ENCODE peak calls at places on chromosomes 1 and 21, in five cellular contexts. B is H9, W is H1, R is mesenchymal stem cell, K is trophoblast cell. Y is an unnamed sample.

GRCh38 chr1:109263234-109263596 is 13.9 kb downstream of the CELSR2 start:
- DNase-seq in K (no peak), R (no peak), W (no peak), B (peak; percentile 65), Y (no peak)

GRCh38 chr1:211928993-211929637 is 98.6 kb upstream of the LPGAT1 start:
- DNase-seq in K (no peak), W (no peak), R (peak; percentile 31), B (no peak), Y (no peak)

GRCh38 chr1:205766038-205766437 is 9.2 kb downstream of the RAB29 start:
- DNase-seq in B (no peak), R (peak; percentile 28), W (no peak), K (no peak), Y (no peak)

GRCh38 chr1:40628903-40629292 is 36.6 kb downstream of the RIMS3 start:
- DNase-seq in W (no peak), K (peak; percentile 65), B (no peak), R (no peak), Y (no peak)

GRCh38 chr1:240854367-240854766 is 242.4 kb upstream of the GREM2 start:
- DNase-seq in W (no peak), B (no peak), K (no peak), R (no peak), Y (no peak)

GRCh38 chr1:90381598-90381997 is 335.5 kb downstream of the BARHL2 start:
- DNase-seq in K (no peak), B (no peak), W (no peak), R (no peak), Y (no peak)

GRCh38 chr1:208985231-208985630 is 598.3 kb upstream of the CAMK1G start:
- DNase-seq in R (no peak), B (no peak), W (no peak), K (no peak), Y (no peak)

GRCh38 chr1:20199410-20199809 is 13.1 kb upstream of the PLA2G2C start:
- DNase-seq in R (no peak), K (no peak), W (no peak), B (no peak), Y (no peak)

GRCh38 chr1:178011101-178011828 is 41.4 kb upstream of the SEC16B start:
- DNase-seq in W (no peak), B (no peak), K (peak; percentile 42), R (peak; percentile 31), Y (no peak)

GRCh38 chr1:81231729-81232038 is 569.0 kb upstream of the ADGRL2 start:
- DNase-seq in B (no peak), K (no peak), W (no peak), R (peak; percentile 8), Y (no peak)

GRCh38 chr1:182779530-182779929 is 10.0 kb upstream of the NPL start:
- DNase-seq in R (no peak), K (peak; percentile 58), B (no peak), W (no peak), Y (no peak)

GRCh38 chr1:29465755-29466154 is 229.4 kb downstream of the PTPRU start:
- DNase-seq in R (peak; percentile 7), K (no peak), W (no peak), B (no peak), Y (no peak)

GRCh38 chr1:116402333-116402732 is 29.3 kb downstream of the ATP1A1 start:
- DNase-seq in K (no peak), W (no peak), B (no peak), R (no peak), Y (no peak)
- H4K91ac ChIP-seq in K (no peak overlapping the region), W (no peak overlapping the region), B (no peak overlapping the region), R (no peak overlapping the region), Y (no peak overlapping the region)

DNA sequence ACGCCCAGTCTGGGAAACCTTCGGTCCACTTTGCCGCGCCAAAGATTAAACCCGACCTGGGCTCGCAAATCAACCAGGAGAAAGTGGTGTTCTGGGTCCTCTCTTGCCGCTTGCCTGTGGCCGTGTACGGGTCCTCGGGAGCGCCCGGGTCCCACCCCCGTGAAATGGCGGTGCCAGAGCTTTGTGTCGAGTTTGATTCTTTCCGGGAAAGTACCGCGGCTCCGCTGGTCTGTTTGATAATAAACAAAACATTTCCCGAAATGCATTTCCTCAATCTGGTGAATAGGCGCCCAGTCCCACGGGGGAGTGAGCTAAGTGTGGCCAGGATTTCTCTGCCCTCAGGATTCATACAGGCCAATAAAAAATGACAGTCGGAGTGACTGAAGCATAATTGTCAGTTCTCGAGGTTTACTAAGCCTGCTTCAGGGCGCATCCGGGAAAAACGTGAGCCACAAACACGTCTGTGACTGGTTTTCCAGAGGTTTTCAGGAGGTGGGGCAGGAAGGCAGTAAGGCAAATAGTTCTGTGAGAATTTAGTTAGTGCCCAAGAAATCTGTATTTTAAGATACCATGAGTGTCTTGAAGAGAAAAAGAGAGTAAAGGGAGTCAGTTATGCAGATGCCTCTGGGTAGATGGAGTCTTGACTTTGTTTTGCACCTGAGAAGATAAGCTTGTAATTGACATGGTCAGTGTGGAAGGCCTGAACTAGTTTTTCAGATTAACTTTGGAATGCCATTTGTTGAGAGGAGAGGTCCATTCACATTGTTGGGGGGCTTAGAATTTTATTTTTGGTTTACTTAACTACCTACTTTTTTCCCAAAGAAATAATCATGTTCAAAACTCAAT is 675 bp downstream of the IFNAR1 start:
- DNase-seq in K (peak; percentile 77), B (no peak), R (peak; percentile 89), W (no peak), Y (peak; percentile 5)
- H2BK12ac ChIP-seq in K (no peak overlapping the region), B (no peak overlapping the region), R (peak overlapping the region; percentile 97), W (peak overlapping the region; percentile 75), Y (peak overlapping the region; percentile 58)

DNA sequence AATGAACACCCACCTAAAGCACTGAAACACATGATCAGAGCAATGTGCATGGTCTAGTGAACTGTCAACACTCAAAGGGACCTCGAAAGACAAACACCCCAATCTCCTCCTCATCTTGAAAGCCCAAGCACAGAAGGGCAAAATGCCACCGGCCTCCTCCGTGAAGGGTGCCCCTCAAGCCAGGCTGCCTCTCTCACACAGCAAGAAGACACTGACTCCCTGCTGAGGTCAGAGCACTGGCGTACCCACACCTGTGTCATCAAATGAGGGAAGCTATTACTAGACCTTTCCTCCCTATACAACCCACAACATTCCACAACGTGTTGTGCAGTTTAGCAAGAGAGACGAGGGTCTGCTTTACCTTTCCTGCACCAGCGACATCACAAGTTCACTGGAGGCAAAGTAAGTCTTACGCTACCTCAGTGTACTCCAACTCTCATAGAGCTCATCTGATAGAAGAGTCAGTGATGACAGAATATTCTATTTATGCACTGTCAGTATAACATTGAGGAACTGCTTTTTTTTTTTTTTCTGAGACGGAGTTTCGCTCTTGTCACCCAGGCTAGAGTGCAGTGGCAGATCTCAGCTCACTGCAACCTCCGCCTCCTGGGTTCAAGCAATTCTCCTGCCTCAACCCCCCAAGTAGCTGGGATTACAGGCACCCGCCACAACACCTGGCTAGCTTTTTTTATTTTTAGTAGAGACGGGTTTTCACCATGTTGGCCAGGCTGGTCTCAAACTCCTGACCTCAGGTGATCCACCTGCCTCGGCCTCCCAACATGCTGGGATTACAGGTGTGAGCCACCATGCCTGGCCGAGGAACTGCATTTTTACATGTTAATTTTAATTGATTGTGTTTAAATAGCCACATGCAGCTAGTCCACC is 3.3 kb downstream of the SH3BP5L start:
- DNase-seq in B (no peak), K (no peak), W (no peak), R (no peak), Y (no peak)
- H4K91ac ChIP-seq in B (no peak overlapping the region), K (no peak overlapping the region), W (no peak overlapping the region), R (no peak overlapping the region), Y (no peak overlapping the region)

DNA sequence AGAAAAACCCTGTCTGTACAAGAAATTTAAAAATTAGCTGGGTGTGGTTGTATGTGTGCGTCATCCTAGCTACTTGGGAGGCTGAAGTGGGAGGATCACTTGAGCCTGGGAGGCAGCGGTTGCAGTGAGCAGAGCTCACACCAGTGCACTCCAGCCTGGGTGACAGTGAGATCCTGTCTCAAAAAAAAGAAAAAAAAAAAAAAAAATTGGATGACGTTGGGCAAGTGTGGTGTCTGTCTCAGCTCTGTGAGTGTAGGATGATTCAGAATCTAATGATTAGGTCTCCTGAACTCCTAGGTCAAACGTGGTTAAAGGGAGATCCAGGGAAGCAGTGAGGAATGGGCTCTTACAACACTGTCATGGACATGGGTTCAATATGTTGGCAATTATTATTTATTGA is 435.9 kb downstream of the KIF26B start:
- DNase-seq in W (no peak), B (no peak), R (peak; percentile 63), K (no peak), Y (no peak)
- H2BK12ac ChIP-seq in W (no peak overlapping the region), B (no peak overlapping the region), R (no peak overlapping the region), K (no peak overlapping the region), Y (no peak overlapping the region)